ENCODE peak calls at places on chromosomes 1 and 21, in ten cellular contexts. H, R, I, Y, Q, J, M, W, F and A are unnamed samples.

GRCh38 chr1:198118136-198118535 is 38.7 kb upstream of the NEK7 start:
- DNase-seq in H (no peak), R (no peak), I (peak), Y (peak), Q (no peak), J (no peak), M (peak), W (no peak), F (no peak), A (no peak)

GRCh38 chr1:23745515-23745914 is 2.2 kb downstream of the ELOA start:
- DNase-seq in H (no peak), R (peak), I (peak), Y (no peak), Q (no peak), J (no peak), M (no peak), W (peak), F (peak), A (no peak)

GRCh38 chr1:39450956-39451601 is 40.4 kb upstream of the BMP8A start:
- DNase-seq in H (no peak), R (no peak), I (peak), Y (no peak), Q (no peak), J (no peak), M (no peak), W (no peak), F (no peak), A (no peak)

GRCh38 chr1:31196685-31197084 is 43.0 kb downstream of the NKAIN1 start:
- DNase-seq in H (no peak), R (no peak), I (no peak), Y (no peak), Q (no peak), J (no peak), M (no peak), W (no peak), F (no peak), A (no peak)

GRCh38 chr1:167344112-167344511 is 123.4 kb downstream of the POU2F1 start:
- DNase-seq in H (no peak), R (no peak), I (no peak), Y (no peak), Q (no peak), J (no peak), M (no peak), W (no peak), F (no peak), A (no peak)

GRCh38 chr1:210653771-210654170 is 325.1 kb downstream of the HHAT start:
- DNase-seq in H (no peak), R (no peak), I (peak), Y (no peak), Q (no peak), J (no peak), M (no peak), W (no peak), F (peak), A (peak)

GRCh38 chr1:156160000-156160743 is 6.8 kb downstream of the SEMA4A start:
- DNase-seq in H (no peak), R (peak), I (no peak), Y (no peak), Q (no peak), J (no peak), M (no peak), W (no peak), F (no peak), A (no peak)

GRCh38 chr1:6459850-6460265 is 6.1 kb downstream of the TNFRSF25 start:
- DNase-seq in H (no peak), R (no peak), I (no peak), Y (no peak), Q (no peak), J (no peak), M (no peak), W (peak), F (no peak), A (no peak)

GRCh38 chr1:148289647-148290046 is 137.6 kb upstream of the NBPF11 start:
- DNase-seq in H (no peak), R (no peak), I (no peak), Y (no peak), Q (no peak), J (no peak), M (no peak), W (no peak), F (no peak), A (no peak)

GRCh38 chr1:12548279-12549105 is 69.5 kb downstream of the DHRS3 start:
- DNase-seq in H (no peak), R (no peak), I (no peak), Y (no peak), Q (no peak), J (no peak), M (peak), W (no peak), F (no peak), A (no peak)

GRCh38 chr1:84745857-84746256 is 55.6 kb upstream of the SSX2IP start:
- DNase-seq in H (no peak), R (no peak), I (no peak), Y (no peak), Q (no peak), J (no peak), M (no peak), W (no peak), F (no peak), A (no peak)

GRCh38 chr1:205346956-205347574 is 9.7 kb downstream of the KLHDC8A start:
- DNase-seq in H (no peak), R (peak), I (no peak), Y (no peak), Q (no peak), J (no peak), M (no peak), W (no peak), F (no peak), A (no peak)

GRCh38 chr1:108327534-108328462 is 83.9 kb upstream of the NBPF4 start:
- DNase-seq in H (no peak), R (peak), I (no peak), Y (no peak), Q (no peak), J (no peak), M (no peak), W (no peak), F (peak), A (no peak)

GRCh38 chr1:67314696-67315095 is 7.0 kb downstream of the IL12RB2 start:
- DNase-seq in H (no peak), R (peak), I (no peak), Y (no peak), Q (no peak), J (no peak), M (no peak), W (peak), F (no peak), A (no peak)

GRCh38 chr1:159444507-159444906 is 5.0 kb downstream of the OR10J1 start:
- DNase-seq in H (no peak), R (no peak), I (no peak), Y (no peak), Q (no peak), J (no peak), M (no peak), W (no peak), F (no peak), A (no peak)

GRCh38 chr1:181099152-181100014 is 10.9 kb downstream of the IER5 start:
- DNase-seq in H (no peak), R (peak), I (peak), Y (no peak), Q (no peak), J (no peak), M (no peak), W (no peak), F (no peak), A (no peak)

GRCh38 chr1:39666772-39667171 is 5.1 kb downstream of the NT5C1A start:
- DNase-seq in H (no peak), R (no peak), I (no peak), Y (no peak), Q (no peak), J (no peak), M (no peak), W (no peak), F (no peak), A (no peak)

GRCh38 chr1:5917591-5918274 is 74.5 kb downstream of the NPHP4 start:
- DNase-seq in H (peak), R (no peak), I (no peak), Y (no peak), Q (no peak), J (no peak), M (no peak), W (peak), F (no peak), A (peak)

GRCh38 chr1:180594723-180595122 is 36.0 kb downstream of the OVAAL start:
- DNase-seq in H (no peak), R (no peak), I (no peak), Y (no peak), Q (no peak), J (no peak), M (no peak), W (peak), F (no peak), A (no peak)

GRCh38 chr1:155507960-155508359 is 54.6 kb downstream of the ASH1L start:
- DNase-seq in H (no peak), R (no peak), I (no peak), Y (no peak), Q (no peak), J (no peak), M (no peak), W (no peak), F (no peak), A (no peak)

GRCh38 chr1:74728736-74729135 is 4.1 kb downstream of the CRYZ start:
- DNase-seq in H (no peak), R (no peak), I (no peak), Y (no peak), Q (no peak), J (no peak), M (no peak), W (no peak), F (no peak), A (no peak)

GRCh38 chr1:89780721-89781120 is 40.1 kb upstream of the LRRC8D start:
- DNase-seq in H (no peak), R (peak), I (peak), Y (no peak), Q (no peak), J (no peak), M (no peak), W (no peak), F (peak), A (no peak)

GRCh38 chr1:115929846-115930245 is 46.5 kb upstream of the SLC22A15 start:
- DNase-seq in H (no peak), R (no peak), I (no peak), Y (no peak), Q (no peak), J (no peak), M (no peak), W (no peak), F (no peak), A (no peak)

DNA sequence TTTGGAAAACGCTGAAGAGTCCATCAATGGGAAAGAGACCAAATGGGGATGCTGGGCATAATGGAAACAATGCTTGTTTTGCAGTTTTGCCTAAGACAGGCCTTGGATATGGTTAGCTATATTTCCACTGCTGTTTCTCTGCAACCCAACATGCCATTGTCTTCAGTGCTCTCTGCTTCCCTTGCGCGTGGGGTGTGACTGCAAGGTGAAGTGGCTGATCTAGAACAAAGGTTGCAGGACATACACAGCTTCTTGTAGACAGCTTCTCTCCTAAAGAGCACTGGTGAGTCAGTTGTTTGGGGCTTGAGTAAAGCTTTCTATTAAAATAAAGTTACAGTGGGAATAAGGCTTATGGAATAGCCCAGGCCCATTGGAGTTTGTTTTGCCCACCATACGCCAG is 33.0 kb downstream of the RUNX1 start:
- DNase-seq in H (no peak), R (no peak), I (no peak), Y (no peak), Q (no peak), J (no peak), M (no peak), W (no peak), F (no peak), A (no peak)
- TF ChIP-seq POLR2AphosphoS5 in H (no peak), R (no peak), I (no peak), Y (no peak), Q (no peak), J (no peak), M (no peak), W (no peak), F (no peak), A (no peak)

GRCh38 chr1:9826087-9826486 is 2.3 kb upstream of the CLSTN1 start:
- DNase-seq in H (no peak), R (no peak), I (no peak), Y (no peak), Q (no peak), J (no peak), M (no peak), W (no peak), F (no peak), A (no peak)
- H3K27ac ChIP-seq in H (peak), R (no peak), I (no peak), Y (peak), Q (peak), J (peak), M (peak), W (no peak), F (peak), A (peak)

GRCh38 chr1:111222308-111223125 is 5.0 kb upstream of the CHI3L2 start:
- DNase-seq in H (peak), R (peak), I (peak), Y (peak), Q (peak), J (peak), M (peak), W (peak), F (peak), A (no peak)
- TF ChIP-seq POLR2AphosphoS5 in H (no peak), R (no peak), I (no peak), Y (no peak), Q (peak), J (no peak), M (no peak), W (no peak), F (no peak), A (no peak)

GRCh38 chr1:19426294-19427086 is 58.8 kb downstream of the CAPZB start:
- DNase-seq in H (no peak), R (no peak), I (no peak), Y (no peak), Q (no peak), J (no peak), M (peak), W (no peak), F (no peak), A (no peak)
- H3K27ac ChIP-seq in H (peak), R (no peak), I (no peak), Y (peak), Q (peak), J (peak), M (peak), W (no peak), F (no peak), A (peak)

DNA sequence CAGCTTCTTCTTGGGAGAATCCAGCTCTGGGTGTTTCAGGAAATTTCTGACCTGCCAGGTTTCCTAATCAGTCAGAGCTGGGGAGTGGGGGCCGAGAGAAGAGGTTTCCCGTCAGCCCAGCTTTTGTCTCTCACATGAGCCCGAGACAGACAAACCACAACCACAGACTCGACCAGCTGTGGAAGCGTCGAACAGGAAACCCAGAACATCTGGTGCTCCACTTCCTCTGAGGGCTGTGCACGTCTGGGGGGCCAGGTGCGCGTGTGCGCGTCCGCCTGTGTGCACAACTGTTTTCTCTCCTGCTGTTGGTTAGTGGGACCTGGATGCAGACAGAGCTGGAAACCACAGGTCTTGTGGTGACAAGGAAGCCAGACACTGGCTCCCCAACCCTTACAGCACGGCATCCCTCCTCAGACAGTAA is 113.0 kb upstream of the SLC25A33 start:
- DNase-seq in H (no peak), R (no peak), I (no peak), Y (peak), Q (no peak), J (peak), M (no peak), W (no peak), F (no peak), A (no peak)
- TF ChIP-seq POLR2AphosphoS5 in H (no peak), R (no peak), I (no peak), Y (peak), Q (no peak), J (no peak), M (no peak), W (no peak), F (no peak), A (no peak)

GRCh38 chr1:54889132-54889725 is 2.2 kb upstream of the DHCR24 start:
- DNase-seq in H (no peak), R (no peak), I (no peak), Y (no peak), Q (no peak), J (no peak), M (no peak), W (no peak), F (no peak), A (no peak)

GRCh38 chr1:54886724-54887664 is at the start of gene DHCR24:
- DNase-seq in H (peak), R (peak), I (peak), Y (peak), Q (peak), J (peak), M (peak), W (peak), F (peak), A (no peak)

GRCh38 chr1:54885863-54886723 is 902 bp downstream of the DHCR24 start:
- DNase-seq in H (no peak), R (peak), I (peak), Y (peak), Q (peak), J (peak), M (no peak), W (peak), F (peak), A (no peak)

GRCh38 chr1:54888080-54888733 is 1.2 kb upstream of the DHCR24 start:
- DNase-seq in H (no peak), R (peak), I (no peak), Y (no peak), Q (no peak), J (peak), M (no peak), W (no peak), F (no peak), A (no peak)

DNA sequence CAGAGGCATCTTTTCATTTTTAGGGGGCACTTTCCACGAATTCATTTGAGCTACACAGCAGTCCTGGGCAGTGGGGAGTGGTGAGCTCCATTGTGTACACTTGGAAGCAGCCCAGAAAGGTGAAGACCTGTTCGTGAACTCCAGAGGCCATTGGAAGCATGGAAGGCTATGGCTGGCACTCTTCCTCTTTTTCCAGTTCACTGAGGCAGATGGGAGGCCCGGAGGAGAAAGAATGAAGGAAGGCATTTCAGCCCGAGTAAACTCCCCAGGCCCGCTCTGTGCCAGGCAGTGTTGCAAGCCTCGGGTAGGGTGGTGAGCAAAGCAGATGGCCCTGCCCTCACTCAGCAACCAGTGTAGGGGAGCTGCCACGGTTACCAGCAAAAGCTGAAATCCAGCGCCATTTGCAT is 673 bp upstream of the DHCR24 start:
- DNase-seq in H (peak), R (no peak), I (no peak), Y (no peak), Q (peak), J (peak), M (no peak), W (no peak), F (no peak), A (no peak)
- H3K27ac ChIP-seq in H (peak), R (peak), I (peak), Y (peak), Q (peak), J (peak), M (peak), W (peak), F (peak), A (peak)

GRCh38 chr1:151289991-151290708 is 8.1 kb downstream of the ZNF687 start:
- DNase-seq in H (no peak), R (no peak), I (no peak), Y (no peak), Q (no peak), J (no peak), M (no peak), W (no peak), F (no peak), A (no peak)
- TF ChIP-seq POLR2AphosphoS5 in H (no peak), R (no peak), I (no peak), Y (no peak), Q (no peak), J (no peak), M (no peak), W (peak), F (peak), A (no peak)

DNA sequence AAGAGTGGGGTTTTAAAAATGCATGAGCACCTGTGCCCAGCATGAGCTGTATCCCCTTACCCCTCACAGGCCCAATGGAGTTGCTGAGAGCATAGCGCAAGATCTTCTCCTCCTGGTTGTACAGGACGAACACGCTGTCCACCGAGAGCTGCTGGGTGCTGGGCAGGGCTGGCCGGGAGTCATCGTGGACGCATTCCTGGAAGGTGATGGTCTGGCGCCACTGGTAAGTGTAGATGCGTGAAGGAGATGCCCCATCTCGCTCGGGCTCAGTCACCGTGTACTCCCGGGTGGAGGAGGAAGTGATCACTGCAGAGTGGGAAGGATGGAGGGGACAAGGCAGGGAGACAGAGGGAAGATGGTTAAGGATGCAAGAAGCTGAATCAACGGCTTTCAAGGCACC is 39.1 kb downstream of the NID1 start:
- DNase-seq in H (no peak), R (no peak), I (no peak), Y (no peak), Q (no peak), J (no peak), M (peak), W (no peak), F (no peak), A (no peak)
- H3K27ac ChIP-seq in H (no peak), R (no peak), I (no peak), Y (no peak), Q (no peak), J (no peak), M (peak), W (no peak), F (no peak), A (no peak)

DNA sequence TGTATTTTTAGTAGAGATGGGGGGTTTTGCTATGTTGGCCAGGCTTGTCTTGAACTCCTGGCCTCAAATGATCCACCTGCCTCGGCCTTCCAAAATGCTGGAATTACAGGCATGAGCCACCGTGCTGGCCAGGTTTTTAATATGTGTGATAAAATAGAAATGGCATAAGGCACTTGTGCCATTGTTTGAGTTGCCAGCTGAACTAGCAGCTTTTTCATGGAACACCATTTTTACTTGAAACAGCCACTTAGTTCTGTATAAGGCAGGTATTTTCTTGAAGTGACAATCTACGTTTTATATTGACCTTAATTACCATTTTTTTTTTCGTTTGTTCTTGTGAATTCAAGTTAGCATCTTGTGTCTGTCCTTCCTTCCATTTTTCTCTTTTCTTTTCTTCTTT is 28.3 kb downstream of the MTF2 start:
- DNase-seq in H (no peak), R (no peak), I (no peak), Y (no peak), Q (no peak), J (no peak), M (no peak), W (no peak), F (no peak), A (no peak)
- TF ChIP-seq POLR2AphosphoS5 in H (no peak), R (no peak), I (no peak), Y (no peak), Q (no peak), J (no peak), M (no peak), W (no peak), F (no peak), A (no peak)